ENCODE peak calls at places on chromosome 11, in six cellular contexts. S is KBM-7; J is CD4-positive, CD25-positive, alpha-beta regulatory T cell; W is GM20000; G is BE2C; N is posterior vena cava. I is an unnamed sample.
A peak's percentile ranks its signal among the peaks of the same experiment; 100 is the strongest.

GRCh38 chr11:73538381-73538872 is 59.5 kb downstream of the FAM168A start:
- DNase-seq in J (no peak), N (no peak), W (peak; percentile 50), G (peak; percentile 35), S (peak; percentile 94), I (no peak)

GRCh38 chr11:83249972-83250593 is 36.1 kb downstream of the CCDC90B start:
- DNase-seq in G (peak; percentile 7), J (peak; percentile 42), S (peak; percentile 42), W (peak; percentile 51), N (no peak), I (no peak)

GRCh38 chr11:36149538-36150242 is 139.5 kb downstream of the COMMD9 start:
- DNase-seq in W (peak; percentile 71), N (peak; percentile 86), G (peak; percentile 37), S (peak; percentile 68), J (no peak), I (peak; percentile 48)

GRCh38 chr11:77967753-77968152 is 26.7 kb downstream of the INTS4 start:
- DNase-seq in N (no peak), J (no peak), W (no peak), G (no peak), S (no peak), I (no peak)

GRCh38 chr11:104968856-104969776 is 742 bp upstream of the CASP4 start:
- DNase-seq in S (no peak), N (peak; percentile 85), W (peak; percentile 3), G (peak; percentile 25), J (no peak), I (peak; percentile 59)

GRCh38 chr11:102760355-102761035 is 19.9 kb downstream of the MMP10 start:
- DNase-seq in G (no peak), S (peak; percentile 9), J (no peak), N (no peak), W (no peak), I (no peak)

GRCh38 chr11:128400382-128401203 is 186.8 kb downstream of the ETS1 start:
- DNase-seq in S (no peak), N (no peak), W (no peak), G (no peak), J (no peak), I (no peak)

GRCh38 chr11:10305964-10306918 is 1.4 kb downstream of the ADM start:
- DNase-seq in J (peak; percentile 18), G (peak; percentile 39), W (peak; percentile 46), S (no peak), N (peak; percentile 83), I (no peak)

GRCh38 chr11:19790831-19791552 is 78.4 kb downstream of the NAV2 start:
- DNase-seq in J (no peak), N (no peak), S (no peak), G (no peak), W (no peak), I (no peak)

GRCh38 chr11:16924826-16925494 is 89.3 kb downstream of the PLEKHA7 start:
- DNase-seq in S (no peak), J (no peak), G (no peak), N (peak; percentile 84), W (peak; percentile 59), I (no peak)

I was measured in WERI-Rb-1.